ENCODE peak calls at places on chromosomes 12 and 14, in seven cellular contexts. F, N, U, S, G, P and Y are unnamed samples. For H3K4me1, the result is how much of the 10 kb centered on the place peaks cover.

GRCh38 chr12:113161415-113162016 is 12.0 kb downstream of the CFAP73 start:
- DNase-seq in F (no peak), N (no peak), U (no peak), S (no peak), G (no peak), P (no peak), Y (no peak)

GRCh38 chr12:112422531-112422930 is 3.8 kb downstream of the PTPN11 start:
- DNase-seq in F (no peak), N (peak), U (no peak), S (no peak), G (no peak), P (no peak), Y (peak)

GRCh38 chr14:87901196-87901595 is 91.8 kb downstream of the GALC start:
- DNase-seq in F (no peak), N (no peak), U (no peak), S (no peak), G (no peak), P (no peak), Y (no peak)

GRCh38 chr12:3117628-3118027 is 40.4 kb downstream of the TSPAN9 start:
- DNase-seq in F (no peak), N (peak), U (no peak), S (peak), G (no peak), P (peak), Y (no peak)

GRCh38 chr12:123278150-123278627 is 6.5 kb upstream of the CDK2AP1 start:
- DNase-seq in F (peak), N (no peak), U (no peak), S (no peak), G (no peak), P (no peak), Y (no peak)

GRCh38 chr12:103880299-103881142 is 39.5 kb upstream of the NT5DC3 start:
- DNase-seq in F (peak), N (no peak), U (no peak), S (no peak), G (no peak), P (no peak), Y (no peak)

GRCh38 chr12:47864646-47865235 is 40.1 kb downstream of the VDR start:
- DNase-seq in F (no peak), N (no peak), U (no peak), S (no peak), G (no peak), P (no peak), Y (no peak)

GRCh38 chr14:32408018-32408417 is 78.9 kb downstream of the AKAP6 start:
- DNase-seq in F (no peak), N (no peak), U (no peak), S (no peak), G (peak), P (no peak), Y (no peak)

GRCh38 chr12:64392221-64392620 is 1.7 kb upstream of the C12orf56 start:
- DNase-seq in F (peak), N (peak), U (no peak), S (peak), G (no peak), P (no peak), Y (no peak)

GRCh38 chr14:57189070-57189469 is 79.6 kb downstream of the EXOC5 start:
- DNase-seq in F (no peak), N (peak), U (no peak), S (peak), G (no peak), P (no peak), Y (no peak)

GRCh38 chr12:124704619-124705018 is 137.2 kb upstream of the NCOR2 start:
- DNase-seq in F (no peak), N (no peak), U (no peak), S (no peak), G (no peak), P (no peak), Y (no peak)

GRCh38 chr14:76115010-76115422 is 36.7 kb upstream of the GPATCH2L start:
- DNase-seq in F (no peak), N (no peak), U (no peak), S (no peak), G (no peak), P (no peak), Y (no peak)

GRCh38 chr14:94051115-94051514 is 25.0 kb downstream of the OTUB2 start:
- DNase-seq in F (no peak), N (peak), U (peak), S (peak), G (peak), P (no peak), Y (peak)

GRCh38 chr14:21825147-21825743 is 151.6 kb upstream of the OR4E1 start:
- DNase-seq in F (peak), N (no peak), U (no peak), S (peak), G (no peak), P (no peak), Y (no peak)

GRCh38 chr12:20096430-20096829 is 271.9 kb upstream of the PDE3A start:
- DNase-seq in F (no peak), N (no peak), U (no peak), S (peak), G (no peak), P (no peak), Y (no peak)

GRCh38 chr12:98973395-98973794 is 328.3 kb downstream of the APAF1 start:
- DNase-seq in F (peak), N (peak), U (no peak), S (no peak), G (no peak), P (no peak), Y (no peak)

GRCh38 chr12:104763163-104763805 is 194.8 kb downstream of the SLC41A2 start:
- DNase-seq in F (no peak), N (peak), U (no peak), S (peak), G (no peak), P (no peak), Y (no peak)

GRCh38 chr12:26976687-26977086 is 37.5 kb downstream of the TM7SF3 start:
- DNase-seq in F (no peak), N (no peak), U (no peak), S (no peak), G (no peak), P (no peak), Y (no peak)

GRCh38 chr12:11672361-11672760 is 22.9 kb downstream of the ETV6 start:
- DNase-seq in F (no peak), N (no peak), U (no peak), S (no peak), G (no peak), P (no peak), Y (no peak)

GRCh38 chr12:29223431-29223830 is 74.4 kb downstream of the FAR2 start:
- DNase-seq in F (no peak), N (no peak), U (no peak), S (no peak), G (no peak), P (no peak), Y (no peak)

GRCh38 chr14:100345711-100346110 is 22.6 kb downstream of the SLC25A47 start:
- DNase-seq in F (no peak), N (no peak), U (no peak), S (no peak), G (no peak), P (no peak), Y (no peak)

GRCh38 chr12:2958432-2959193 is 584 bp upstream of the TEAD4 start:
- DNase-seq in F (peak), N (peak), U (no peak), S (peak), G (peak), P (peak), Y (no peak)

GRCh38 chr12:2341871-2342270 is 289.1 kb downstream of the CACNA1C start:
- DNase-seq in F (no peak), N (peak), U (no peak), S (peak), G (no peak), P (no peak), Y (no peak)

GRCh38 chr14:24032727-24033418 is 18.9 kb upstream of the CARMIL3 start:
- DNase-seq in F (no peak), N (peak), U (peak), S (peak), G (peak), P (peak), Y (no peak)
- H3K4me1 ChIP-seq in F (under half), N (under half), U (under half), S (under half), G (under half), P (under half), Y (under half)

DNA sequence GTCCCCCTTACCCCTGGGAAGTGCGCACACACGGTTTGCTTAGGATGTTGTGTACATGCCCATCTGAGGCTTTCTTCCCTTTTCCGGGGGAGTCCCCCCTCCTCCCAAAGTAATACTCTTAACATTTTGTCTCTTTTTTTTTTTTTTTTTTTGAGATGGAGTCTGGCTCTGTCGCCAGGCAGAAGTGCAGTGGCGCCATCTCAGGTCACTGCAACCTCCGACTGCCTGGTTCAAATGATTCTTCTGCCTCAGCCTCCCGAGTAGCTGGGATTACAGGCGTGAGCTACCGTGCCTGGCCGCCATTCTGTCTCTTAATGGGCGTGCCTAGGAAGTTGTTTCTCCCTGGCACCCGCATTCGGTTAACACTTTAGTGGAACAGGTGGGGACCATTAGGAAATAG is 4.5 kb upstream of the GMFB start:
- DNase-seq in F (no peak), N (no peak), U (no peak), S (no peak), G (no peak), P (no peak), Y (no peak)
- H3K27ac ChIP-seq in F (no peak), N (no peak), U (no peak), S (no peak), G (no peak), P (no peak), Y (no peak)

DNA sequence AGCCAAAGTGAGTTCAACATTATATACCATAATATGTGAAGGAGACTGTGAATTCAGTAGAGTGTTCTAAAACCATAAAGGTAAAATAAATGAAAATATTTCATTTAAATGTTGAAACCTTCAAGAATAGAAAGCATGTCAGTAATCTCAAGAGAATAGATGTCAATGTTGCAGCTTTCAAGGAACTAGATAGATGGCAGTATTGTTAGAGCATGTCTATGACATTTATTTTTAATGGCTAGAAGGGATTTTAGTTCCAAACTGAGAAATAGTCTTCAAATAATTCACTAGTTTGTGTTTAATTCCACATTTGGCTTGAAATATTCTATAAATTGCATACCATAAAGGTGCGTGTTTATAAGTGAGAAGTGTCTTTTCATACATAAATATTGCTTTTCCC is 326.5 kb downstream of the FLRT2 start:
- DNase-seq in F (no peak), N (peak), U (no peak), S (no peak), G (no peak), P (no peak), Y (no peak)
- TF ChIP-seq CTCF in F (no peak), N (peak), U (no peak), S (peak), G (no peak), P (no peak), Y (no peak)

GRCh38 chr14:68113328-68113930 is 293.9 kb downstream of the RAD51B start:
- DNase-seq in F (no peak), N (no peak), U (no peak), S (no peak), G (no peak), P (no peak), Y (no peak)
- H3K4me1 ChIP-seq in F (under half), N (under half), U (under half), S (under half), G (under half), P (under half), Y (under half)

GRCh38 chr12:116456683-116457082 is 102.5 kb upstream of the MAP1LC3B2 start:
- DNase-seq in F (no peak), N (peak), U (no peak), S (no peak), G (peak), P (peak), Y (peak)

GRCh38 chr12:116455540-116456306 is 103.5 kb upstream of the MAP1LC3B2 start:
- DNase-seq in F (no peak), N (peak), U (peak), S (peak), G (peak), P (peak), Y (peak)

GRCh38 chr12:116454076-116454475 is 105.1 kb upstream of the MAP1LC3B2 start:
- DNase-seq in F (no peak), N (no peak), U (no peak), S (no peak), G (no peak), P (no peak), Y (no peak)

GRCh38 chr12:116456307-116456641 is 102.9 kb upstream of the MAP1LC3B2 start:
- DNase-seq in F (no peak), N (no peak), U (no peak), S (no peak), G (no peak), P (no peak), Y (no peak)

DNA sequence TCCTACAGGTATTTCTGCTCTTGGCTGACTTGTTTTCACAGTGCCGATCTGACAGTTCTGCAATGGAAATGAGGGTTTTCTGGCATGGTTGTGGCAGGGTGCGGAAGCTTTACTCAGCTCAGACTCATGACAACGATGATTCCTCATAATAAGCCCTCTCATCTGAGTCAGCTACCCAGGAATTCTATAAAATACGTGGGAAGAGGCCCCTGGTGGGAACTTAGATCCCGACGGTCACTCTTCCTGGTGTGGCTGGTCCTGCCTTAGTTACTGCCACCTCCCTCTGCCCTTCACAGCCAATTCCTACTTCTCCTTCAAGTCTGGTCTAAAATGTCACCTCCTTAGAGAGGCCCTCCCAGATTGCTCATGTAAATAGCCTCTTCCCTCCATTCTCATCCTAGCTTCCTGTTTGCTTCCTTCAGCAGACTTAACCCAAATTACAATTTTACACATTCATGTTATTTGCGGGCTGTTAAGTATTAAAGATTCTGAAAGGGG is 104.2 kb upstream of the MAP1LC3B2 start:
- DNase-seq in F (no peak), N (peak), U (no peak), S (peak), G (no peak), P (no peak), Y (no peak)
- H3K27ac ChIP-seq in F (no peak), N (peak), U (peak), S (peak), G (peak), P (peak), Y (peak)